ENCODE peak calls at places on chromosomes 3 and 15, in five cellular contexts. One of them, this sample, is unnamed.

GRCh38 chr15:50077242-50077641 is 41.8 kb downstream of the ATP8B4 start:
- DNase-seq in GM06990: no peak
- DNase-seq in AG04450: no peak
- DNase-seq in retinal pigment epithelial cell: no peak
- DNase-seq in left ventricle myocardium inferior: no peak
- DNase-seq in this sample: no peak

GRCh38 chr3:11085078-11085840 is 69.0 kb upstream of the HRH1 start:
- DNase-seq in AG04450: no peak
- DNase-seq in GM06990: no peak
- DNase-seq in left ventricle myocardium inferior: no peak
- DNase-seq in retinal pigment epithelial cell: no peak
- DNase-seq in this sample: no peak

GRCh38 chr15:90407871-90408317 is 19.9 kb downstream of the IQGAP1 start:
- DNase-seq in AG04450: no peak
- DNase-seq in retinal pigment epithelial cell: peak; percentile 81
- DNase-seq in left ventricle myocardium inferior: no peak
- DNase-seq in GM06990: no peak
- DNase-seq in this sample: no peak

GRCh38 chr3:194879126-194879887 is 193.6 kb downstream of the FAM43A start:
- DNase-seq in GM06990: no peak
- DNase-seq in retinal pigment epithelial cell: no peak
- DNase-seq in left ventricle myocardium inferior: no peak
- DNase-seq in AG04450: no peak
- DNase-seq in this sample: no peak

GRCh38 chr15:92808611-92809063 is 91.5 kb upstream of the CHD2 start:
- DNase-seq in AG04450: no peak
- DNase-seq in GM06990: no peak
- DNase-seq in left ventricle myocardium inferior: peak; percentile 51
- DNase-seq in retinal pigment epithelial cell: no peak
- DNase-seq in this sample: peak; percentile 82

GRCh38 chr3:145519598-145520078 is 641.3 kb downstream of the PLOD2 start:
- DNase-seq in GM06990: no peak
- DNase-seq in AG04450: no peak
- DNase-seq in retinal pigment epithelial cell: no peak
- DNase-seq in left ventricle myocardium inferior: no peak
- DNase-seq in this sample: no peak

GRCh38 chr15:77606142-77607034 is 26.3 kb downstream of the LINGO1 start:
- DNase-seq in AG04450: no peak
- DNase-seq in GM06990: no peak
- DNase-seq in left ventricle myocardium inferior: peak; percentile 31
- DNase-seq in retinal pigment epithelial cell: no peak
- DNase-seq in this sample: no peak

GRCh38 chr3:124860599-124860998 is 26.6 kb downstream of the ITGB5 start:
- DNase-seq in retinal pigment epithelial cell: peak; percentile 96
- DNase-seq in AG04450: peak; percentile 86
- DNase-seq in GM06990: no peak
- DNase-seq in left ventricle myocardium inferior: peak; percentile 48
- DNase-seq in this sample: peak; percentile 93

GRCh38 chr3:26967531-26967930 is 345.0 kb downstream of the LRRC3B start:
- DNase-seq in AG04450: no peak
- DNase-seq in GM06990: no peak
- DNase-seq in left ventricle myocardium inferior: no peak
- DNase-seq in retinal pigment epithelial cell: no peak
- DNase-seq in this sample: no peak

GRCh38 chr3:98807011-98807410 is 43.9 kb downstream of the ST3GAL6 start:
- DNase-seq in GM06990: no peak
- DNase-seq in AG04450: no peak
- DNase-seq in retinal pigment epithelial cell: no peak
- DNase-seq in left ventricle myocardium inferior: no peak
- DNase-seq in this sample: no peak

GRCh38 chr3:64895095-64895494 is 207.3 kb upstream of the ADAMTS9 start:
- DNase-seq in AG04450: no peak
- DNase-seq in GM06990: no peak
- DNase-seq in left ventricle myocardium inferior: no peak
- DNase-seq in retinal pigment epithelial cell: no peak
- DNase-seq in this sample: no peak

GRCh38 chr3:184656991-184657669 is 54.7 kb downstream of the MAGEF1 start:
- DNase-seq in AG04450: peak; percentile 13
- DNase-seq in retinal pigment epithelial cell: no peak
- DNase-seq in GM06990: peak; percentile 43
- DNase-seq in left ventricle myocardium inferior: no peak
- DNase-seq in this sample: no peak

GRCh38 chr3:45204136-45204535 is 22.0 kb downstream of the TMEM158 start:
- DNase-seq in retinal pigment epithelial cell: no peak
- DNase-seq in AG04450: peak; percentile 74
- DNase-seq in GM06990: no peak
- DNase-seq in left ventricle myocardium inferior: no peak
- DNase-seq in this sample: no peak

GRCh38 chr3:13166243-13167063 is 93.2 kb upstream of the IQSEC1 start:
- DNase-seq in GM06990: no peak
- DNase-seq in AG04450: no peak
- DNase-seq in left ventricle myocardium inferior: no peak
- DNase-seq in retinal pigment epithelial cell: no peak
- DNase-seq in this sample: peak; percentile 48

GRCh38 chr3:102941761-102942160 is 506.9 kb downstream of the ZPLD1 start:
- DNase-seq in GM06990: no peak
- DNase-seq in AG04450: no peak
- DNase-seq in left ventricle myocardium inferior: no peak
- DNase-seq in retinal pigment epithelial cell: peak; percentile 52
- DNase-seq in this sample: no peak

GRCh38 chr3:140216249-140216648 is 281.3 kb downstream of the CLSTN2 start:
- DNase-seq in GM06990: no peak
- DNase-seq in left ventricle myocardium inferior: no peak
- DNase-seq in AG04450: no peak
- DNase-seq in retinal pigment epithelial cell: no peak
- DNase-seq in this sample: no peak

GRCh38 chr15:39921274-39921638 is 1.2 kb upstream of the GPR176 start:
- DNase-seq in left ventricle myocardium inferior: no peak
- DNase-seq in GM06990: no peak
- DNase-seq in AG04450: no peak
- DNase-seq in retinal pigment epithelial cell: no peak
- DNase-seq in this sample: no peak

GRCh38 chr3:176428552-176428951 is 768.7 kb downstream of the TBL1XR1 start:
- DNase-seq in retinal pigment epithelial cell: no peak
- DNase-seq in AG04450: no peak
- DNase-seq in left ventricle myocardium inferior: no peak
- DNase-seq in GM06990: no peak
- DNase-seq in this sample: no peak

GRCh38 chr3:140152851-140153640 is 218.1 kb downstream of the CLSTN2 start:
- DNase-seq in GM06990: peak; percentile 15
- DNase-seq in left ventricle myocardium inferior: no peak
- DNase-seq in retinal pigment epithelial cell: no peak
- DNase-seq in AG04450: no peak
- DNase-seq in this sample: no peak

GRCh38 chr3:61903074-61903473 is 341.7 kb downstream of the PTPRG start:
- DNase-seq in retinal pigment epithelial cell: no peak
- DNase-seq in GM06990: no peak
- DNase-seq in left ventricle myocardium inferior: no peak
- DNase-seq in AG04450: no peak
- DNase-seq in this sample: no peak

GRCh38 chr3:27025718-27026117 is 343.5 kb downstream of the NEK10 start:
- DNase-seq in GM06990: no peak
- DNase-seq in retinal pigment epithelial cell: no peak
- DNase-seq in AG04450: no peak
- DNase-seq in left ventricle myocardium inferior: no peak
- DNase-seq in this sample: no peak

GRCh38 chr3:136135039-136135802 is 60.9 kb downstream of the MSL2 start:
- DNase-seq in AG04450: no peak
- DNase-seq in retinal pigment epithelial cell: no peak
- DNase-seq in GM06990: no peak
- DNase-seq in left ventricle myocardium inferior: no peak
- DNase-seq in this sample: no peak

GRCh38 chr3:55305714-55306485 is 181.2 kb downstream of the WNT5A start:
- DNase-seq in left ventricle myocardium inferior: no peak
- DNase-seq in retinal pigment epithelial cell: no peak
- DNase-seq in AG04450: no peak
- DNase-seq in GM06990: no peak
- DNase-seq in this sample: no peak

GRCh38 chr3:172100482-172100881 is 61.1 kb downstream of the FNDC3B start:
- DNase-seq in left ventricle myocardium inferior: no peak
- DNase-seq in retinal pigment epithelial cell: no peak
- DNase-seq in GM06990: no peak
- DNase-seq in AG04450: no peak
- DNase-seq in this sample: no peak

GRCh38 chr3:98695816-98696215 is 67.3 kb upstream of the ST3GAL6 start:
- DNase-seq in left ventricle myocardium inferior: no peak
- DNase-seq in GM06990: no peak
- DNase-seq in AG04450: no peak
- DNase-seq in retinal pigment epithelial cell: peak; percentile 46
- DNase-seq in this sample: no peak

GRCh38 chr3:198061119-198062067 is 101.4 kb downstream of the LMLN start:
- DNase-seq in GM06990: no peak
- DNase-seq in retinal pigment epithelial cell: no peak
- DNase-seq in AG04450: no peak
- DNase-seq in left ventricle myocardium inferior: no peak
- DNase-seq in this sample: no peak

GRCh38 chr3:193174137-193174536 is 66.9 kb upstream of the PLAAT1 start:
- DNase-seq in left ventricle myocardium inferior: no peak
- DNase-seq in retinal pigment epithelial cell: no peak
- DNase-seq in AG04450: no peak
- DNase-seq in GM06990: no peak
- DNase-seq in this sample: no peak

GRCh38 chr3:160213181-160213580 is 12.0 kb upstream of the C3orf80 start:
- DNase-seq in left ventricle myocardium inferior: no peak
- DNase-seq in AG04450: no peak
- DNase-seq in retinal pigment epithelial cell: no peak
- DNase-seq in GM06990: no peak
- DNase-seq in this sample: no peak

GRCh38 chr3:188169826-188170455 is 16.0 kb downstream of the LPP start:
- DNase-seq in AG04450: no peak
- DNase-seq in left ventricle myocardium inferior: peak; percentile 50
- DNase-seq in retinal pigment epithelial cell: no peak
- DNase-seq in GM06990: no peak
- DNase-seq in this sample: peak; percentile 79

GRCh38 chr3:32733631-32734229 is 48.7 kb downstream of the CNOT10 start:
- DNase-seq in left ventricle myocardium inferior: no peak
- DNase-seq in retinal pigment epithelial cell: peak; percentile 5
- DNase-seq in AG04450: no peak
- DNase-seq in GM06990: peak; percentile 30
- DNase-seq in this sample: no peak

GRCh38 chr3:30751610-30752299 is 142.7 kb downstream of the GADL1 start:
- DNase-seq in AG04450: no peak
- DNase-seq in GM06990: no peak
- DNase-seq in left ventricle myocardium inferior: peak; percentile 33
- DNase-seq in retinal pigment epithelial cell: no peak
- DNase-seq in this sample: no peak

GRCh38 chr3:30779686-30780287 is 114.7 kb downstream of the GADL1 start:
- DNase-seq in retinal pigment epithelial cell: no peak
- DNase-seq in GM06990: no peak
- DNase-seq in AG04450: no peak
- DNase-seq in left ventricle myocardium inferior: no peak
- DNase-seq in this sample: no peak

GRCh38 chr3:16071246-16071645 is 103.2 kb upstream of the GALNT15 start:
- DNase-seq in left ventricle myocardium inferior: no peak
- DNase-seq in retinal pigment epithelial cell: no peak
- DNase-seq in GM06990: no peak
- DNase-seq in AG04450: no peak
- DNase-seq in this sample: no peak

GRCh38 chr3:159860269-159860668 is 128.4 kb upstream of the IL12A start:
- DNase-seq in retinal pigment epithelial cell: no peak
- DNase-seq in GM06990: no peak
- DNase-seq in left ventricle myocardium inferior: no peak
- DNase-seq in AG04450: no peak
- DNase-seq in this sample: no peak

GRCh38 chr3:119600732-119601131 is 3.0 kb downstream of the PLA1A start:
- DNase-seq in retinal pigment epithelial cell: no peak
- DNase-seq in AG04450: no peak
- DNase-seq in left ventricle myocardium inferior: peak; percentile 27
- DNase-seq in GM06990: peak; percentile 82
- DNase-seq in this sample: no peak

GRCh38 chr3:50242778-50243551 is 7.0 kb downstream of the GNAI2 start:
- DNase-seq in retinal pigment epithelial cell: no peak
- DNase-seq in left ventricle myocardium inferior: peak; percentile 74
- DNase-seq in AG04450: no peak
- DNase-seq in GM06990: peak; percentile 52
- DNase-seq in this sample: peak; percentile 84
- TF ChIP-seq CTCF in retinal pigment epithelial cell: no peak
- TF ChIP-seq CTCF in left ventricle myocardium inferior: peak; percentile 20
- TF ChIP-seq CTCF in AG04450: no peak
- TF ChIP-seq CTCF in GM06990: no peak
- TF ChIP-seq CTCF in this sample: no peak

GRCh38 chr15:65189102-65189740 is 4.1 kb upstream of the CLPX start:
- DNase-seq in GM06990: peak; percentile 28
- DNase-seq in retinal pigment epithelial cell: no peak
- DNase-seq in left ventricle myocardium inferior: no peak
- DNase-seq in AG04450: no peak
- DNase-seq in this sample: peak; percentile 63
- TF ChIP-seq CTCF in GM06990: peak; percentile 68
- TF ChIP-seq CTCF in retinal pigment epithelial cell: peak; percentile 76
- TF ChIP-seq CTCF in left ventricle myocardium inferior: peak; percentile 75
- TF ChIP-seq CTCF in AG04450: peak; percentile 89
- TF ChIP-seq CTCF in this sample: peak; percentile 74

DNA sequence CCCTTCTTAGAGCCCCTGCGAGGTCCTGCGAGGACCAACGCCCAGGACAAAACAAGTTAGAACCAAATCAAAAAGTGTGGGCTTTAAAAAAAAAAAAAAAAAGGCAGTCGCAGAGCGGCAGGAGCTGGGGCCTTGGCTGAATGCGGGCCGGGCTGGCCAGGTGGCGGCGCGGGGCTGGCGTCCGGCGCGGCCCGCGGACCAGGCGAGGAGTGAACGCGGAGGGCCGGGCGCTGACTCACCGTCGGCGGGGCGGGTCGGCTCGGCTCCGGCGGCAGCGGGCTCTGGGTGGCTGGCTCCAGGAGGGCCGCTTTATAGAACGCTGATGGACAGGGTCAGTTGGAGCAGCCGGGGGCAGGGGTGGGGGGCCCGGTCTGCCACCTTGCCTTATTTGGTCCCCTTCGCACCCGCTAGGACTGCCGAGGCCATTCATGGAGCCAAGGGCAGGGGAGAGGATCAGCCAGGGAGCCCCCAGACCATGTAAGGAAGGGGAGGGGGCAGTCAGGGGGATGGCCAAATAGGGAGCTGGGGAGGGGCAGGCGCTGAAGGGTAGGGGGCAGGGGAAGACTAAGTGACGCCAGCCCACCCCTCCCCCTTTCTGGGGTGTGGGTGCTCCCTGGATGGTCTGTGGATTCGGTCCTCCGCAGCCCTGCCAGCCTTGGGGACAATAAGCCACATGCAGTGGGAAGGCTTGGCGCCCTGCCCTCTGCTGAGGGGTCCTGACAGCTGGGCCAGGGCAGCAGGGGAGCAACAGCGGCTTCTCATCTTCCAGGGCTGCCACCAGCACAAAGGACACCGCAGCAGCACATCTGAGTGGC is at the start of gene ACTC1:
- DNase-seq in AG04450: no peak
- DNase-seq in GM06990: no peak
- DNase-seq in left ventricle myocardium inferior: peak; percentile 78
- DNase-seq in retinal pigment epithelial cell: no peak
- DNase-seq in this sample: peak; percentile 72
- TF ChIP-seq CTCF in AG04450: no peak
- TF ChIP-seq CTCF in GM06990: no peak
- TF ChIP-seq CTCF in left ventricle myocardium inferior: no peak
- TF ChIP-seq CTCF in retinal pigment epithelial cell: no peak
- TF ChIP-seq CTCF in this sample: no peak

GRCh38 chr3:48088749-48089466 is 72.7 kb upstream of the MAP4 start:
- DNase-seq in AG04450: peak; percentile 90
- DNase-seq in GM06990: peak; percentile 99
- DNase-seq in left ventricle myocardium inferior: peak; percentile 98
- DNase-seq in retinal pigment epithelial cell: peak; percentile 90
- DNase-seq in this sample: peak; percentile 99
- TF ChIP-seq CTCF in AG04450: no peak
- TF ChIP-seq CTCF in GM06990: peak; percentile 1
- TF ChIP-seq CTCF in left ventricle myocardium inferior: no peak
- TF ChIP-seq CTCF in retinal pigment epithelial cell: no peak
- TF ChIP-seq CTCF in this sample: no peak